ENCODE peak calls at places on chromosomes 4 and X, in seven cellular contexts. Z, D, I, U, C, P and G are unnamed samples.

GRCh38 chr4:24978291-24979072 is 52.3 kb downstream of the LGI2 start:
- DNase-seq in I (no peak), Z (no peak), P (no peak), D (no peak), U (no peak), C (no peak), G (no peak)

GRCh38 chrX:118459494-118459893 is 36.1 kb upstream of the DOCK11 start:
- DNase-seq in U (peak; percentile 21), I (no peak), P (peak; percentile 50), D (no peak), C (peak; percentile 59), Z (peak; percentile 53), G (peak; percentile 4)

GRCh38 chr4:94500696-94501095 is 49.0 kb downstream of the PDLIM5 start:
- DNase-seq in P (no peak), Z (no peak), I (no peak), C (no peak), D (no peak), U (no peak), G (no peak)

GRCh38 chr4:2083116-2083825 is 24.1 kb downstream of the NAT8L start:
- DNase-seq in C (no peak), P (no peak), Z (no peak), D (no peak), U (peak; percentile 0), I (no peak), G (no peak)

GRCh38 chr4:118869808-118870342 is 18.8 kb upstream of the SYNPO2 start:
- DNase-seq in P (peak; percentile 61), I (no peak), Z (peak; percentile 61), C (no peak), D (no peak), U (no peak), G (no peak)

GRCh38 chrX:107632291-107632690 is 4.0 kb downstream of the PRPS1 start:
- DNase-seq in I (no peak), P (peak; percentile 13), U (no peak), D (no peak), Z (peak; percentile 40), C (no peak), G (no peak)

GRCh38 chrX:44094821-44095530 is 121.8 kb upstream of the NDP start:
- DNase-seq in C (no peak), D (no peak), I (no peak), P (no peak), U (no peak), Z (no peak), G (no peak)

GRCh38 chr4:112196446-112196845 is 35.1 kb upstream of the AP1AR start:
- DNase-seq in U (no peak), C (no peak), D (no peak), P (no peak), Z (no peak), I (no peak), G (no peak)

GRCh38 chr4:120524237-120524636 is 398.3 kb downstream of the PRDM5 start:
- DNase-seq in C (no peak), I (no peak), D (no peak), P (no peak), U (no peak), Z (no peak), G (no peak)

GRCh38 chrX:119398974-119399771 is at the start of gene SLC25A43:
- DNase-seq in I (peak; percentile 40), P (peak; percentile 86), C (peak; percentile 12), U (peak; percentile 39), D (no peak), Z (peak; percentile 56), G (no peak)